ENCODE peak calls at places on chromosome 9, in eight cellular contexts. Y is suprapubic skin, P is lower lobe of right lung, R is fibroblast of lung, E is PC-3, B is sigmoid colon, T is pancreas, K is uterus. M is an unnamed sample.

GRCh38 chr9:137666505-137666809 is 47.7 kb downstream of the EHMT1 start:
- DNase-seq in K (no peak), Y (no peak), T (no peak), E (no peak), B (no peak), R (no peak), P (no peak), M (no peak)

GRCh38 chr9:121363586-121363961 is 6.5 kb downstream of the STOM start:
- DNase-seq in Y (no peak), R (no peak), K (no peak), B (no peak), P (no peak), E (no peak), T (no peak), M (no peak)

GRCh38 chr9:95137587-95138145 is 179.8 kb downstream of the FANCC start:
- DNase-seq in P (no peak), T (no peak), B (peak; percentile 80), K (no peak), E (no peak), Y (no peak), R (no peak), M (no peak)

GRCh38 chr9:12783767-12784460 is 9.1 kb downstream of the LURAP1L start:
- DNase-seq in P (no peak), R (no peak), E (no peak), T (no peak), B (no peak), Y (no peak), K (no peak), M (no peak)

GRCh38 chr9:77384406-77384805 is 207.1 kb downstream of the VPS13A start:
- DNase-seq in T (no peak), K (no peak), Y (no peak), P (no peak), B (no peak), E (peak; percentile 52), R (peak; percentile 51), M (no peak)

GRCh38 chr9:14529047-14529446 is 164.2 kb downstream of the ZDHHC21 start:
- DNase-seq in K (no peak), B (no peak), E (no peak), P (no peak), R (no peak), T (no peak), Y (no peak), M (no peak)

GRCh38 chr9:118305371-118305770 is 601.2 kb downstream of the TLR4 start:
- DNase-seq in K (no peak), T (no peak), R (no peak), E (no peak), B (no peak), P (no peak), Y (no peak), M (no peak)

GRCh38 chr9:93107151-93107824 is 11.3 kb downstream of the CARD19 start:
- DNase-seq in B (peak; percentile 48), Y (peak; percentile 50), E (no peak), K (peak; percentile 10), P (peak; percentile 29), R (no peak), T (no peak), M (no peak)

GRCh38 chr9:69898714-69899209 is 78.1 kb downstream of the CFAP95 start:
- DNase-seq in P (no peak), R (peak; percentile 98), K (no peak), T (no peak), Y (no peak), B (no peak), E (peak; percentile 90), M (peak; percentile 74)

DNA sequence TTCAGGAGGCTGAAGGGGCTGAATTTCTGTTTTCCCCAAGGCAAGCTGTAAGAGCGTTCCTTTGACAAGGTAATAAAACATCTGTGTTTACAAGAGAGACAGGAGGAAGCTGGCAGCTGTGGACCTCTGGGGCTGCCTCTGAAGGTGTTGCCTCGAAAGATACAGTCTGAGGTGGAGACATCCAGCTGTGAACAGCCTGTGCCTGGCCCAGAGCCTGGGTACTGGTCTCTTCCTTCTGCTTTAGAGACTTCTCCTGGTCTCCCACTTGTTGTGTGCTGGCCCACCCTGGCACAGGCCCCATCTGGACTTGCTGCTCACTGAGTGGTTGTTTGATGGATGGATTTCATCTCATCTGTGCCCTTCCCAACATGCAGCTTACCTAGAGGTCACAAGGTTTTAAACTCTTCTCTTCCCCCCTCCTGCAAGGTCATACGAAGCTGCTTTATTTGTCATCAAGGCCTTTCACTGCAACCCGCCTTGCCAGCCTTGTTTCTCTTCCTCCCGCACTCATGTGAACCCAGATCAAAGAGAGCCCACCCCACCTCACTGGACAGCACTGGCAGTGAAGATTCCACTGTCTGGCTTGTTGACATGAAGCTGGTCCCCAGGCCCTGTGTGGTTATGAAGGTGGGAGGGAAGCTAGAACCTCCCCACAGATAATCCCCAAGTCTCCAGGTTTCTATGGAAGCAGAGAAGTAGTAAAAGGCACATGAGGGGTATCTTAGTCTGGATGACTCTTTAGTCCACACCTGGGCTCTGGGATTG is 35.0 kb upstream of the ALDH1B1 start:
- DNase-seq in E (no peak), T (no peak), P (no peak), Y (peak; percentile 44), B (peak; percentile 56), K (no peak), R (no peak), M (no peak)
- H3K27ac ChIP-seq in E (no peak overlapping the region), T (no peak overlapping the region), P (no peak overlapping the region), Y (no peak overlapping the region), B (no peak overlapping the region), K (no peak overlapping the region), R (no peak overlapping the region), M (no peak overlapping the region)

DNA sequence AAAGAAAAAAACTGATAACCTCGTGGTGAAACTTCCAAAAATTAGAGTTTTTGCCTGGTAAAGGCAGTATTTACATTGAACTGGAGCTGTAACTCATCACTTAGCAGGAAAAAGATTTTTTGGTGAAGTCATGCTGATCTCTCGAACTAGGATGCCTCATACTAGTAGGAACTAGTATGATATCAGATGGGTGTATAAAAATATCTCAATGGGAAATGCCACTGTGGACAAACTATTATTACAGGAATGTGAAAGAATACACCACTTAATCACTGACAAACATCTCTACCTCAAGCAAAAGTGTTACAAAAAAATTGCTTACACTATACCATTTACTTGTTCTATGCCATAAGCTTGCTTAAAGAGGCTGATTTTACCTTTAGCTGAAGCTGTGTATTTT is 28.4 kb downstream of the RFX3 start:
- DNase-seq in B (no peak), T (no peak), Y (no peak), K (no peak), E (no peak), R (peak; percentile 81), P (no peak), M (peak; percentile 62)
- TF ChIP-seq CTCF in B (no peak), T (no peak), Y (no peak), K (no peak), E (no peak), R (no peak), P (no peak), M (no peak)

DNA sequence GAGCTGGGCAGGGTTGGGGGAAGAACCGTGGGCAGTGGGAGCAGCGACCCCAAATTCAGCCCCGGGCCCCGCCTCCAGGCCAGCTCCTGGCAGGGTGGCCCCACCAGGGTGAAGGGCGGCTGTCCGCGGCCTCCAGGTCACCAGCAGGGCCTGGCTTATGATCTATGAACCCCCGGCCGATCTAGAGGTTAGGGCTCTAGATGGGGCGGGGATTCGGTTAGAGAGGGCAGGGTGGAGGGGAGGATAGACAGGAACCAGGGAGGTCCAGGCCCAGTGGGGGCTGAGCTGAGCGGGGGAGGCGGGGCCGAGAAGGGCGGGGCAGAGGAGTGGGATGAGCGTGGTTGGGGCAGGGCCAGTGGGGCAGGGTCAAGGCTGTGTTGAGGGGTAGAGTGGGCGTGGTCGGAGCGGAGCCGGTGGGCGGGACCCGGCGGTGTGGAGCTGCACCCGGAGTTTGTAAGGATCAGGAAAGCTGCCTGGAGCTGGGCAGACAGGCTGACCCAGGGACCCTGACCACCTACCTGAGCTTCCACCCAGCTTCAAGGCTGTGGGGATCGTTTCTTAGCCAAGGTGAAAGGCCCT is 29.3 kb upstream of the OBP2B start:
- DNase-seq in E (no peak), K (peak; percentile 81), B (peak; percentile 89), Y (peak; percentile 91), R (peak; percentile 6), P (peak; percentile 90), T (peak; percentile 52), M (peak; percentile 26)
- H3K27ac ChIP-seq in E (no peak overlapping the region), K (peak overlapping the region; percentile 78), B (peak overlapping the region; percentile 54), Y (peak overlapping the region; percentile 81), R (no peak overlapping the region), P (peak overlapping the region; percentile 79), T (peak overlapping the region; percentile 13), M (no peak overlapping the region)

GRCh38 chr9:133843751-133844373 is 105.7 kb upstream of the SARDH start:
- DNase-seq in Y (no peak), P (no peak), B (no peak), E (no peak), K (no peak), R (no peak), T (no peak), M (no peak)

GRCh38 chr9:133844876-133845658 is 106.9 kb upstream of the SARDH start:
- DNase-seq in E (no peak), K (peak; percentile 52), Y (peak; percentile 82), R (peak; percentile 78), B (peak; percentile 87), P (peak; percentile 83), T (no peak), M (peak; percentile 66)

GRCh38 chr9:133843250-133843649 is 105.1 kb upstream of the SARDH start:
- DNase-seq in B (no peak), P (no peak), E (no peak), T (no peak), K (no peak), R (no peak), Y (no peak), M (no peak)

GRCh38 chr9:133845659-133845947 is 107.5 kb upstream of the SARDH start:
- DNase-seq in T (no peak), P (no peak), K (no peak), B (no peak), Y (no peak), R (no peak), E (no peak), M (no peak)

DNA sequence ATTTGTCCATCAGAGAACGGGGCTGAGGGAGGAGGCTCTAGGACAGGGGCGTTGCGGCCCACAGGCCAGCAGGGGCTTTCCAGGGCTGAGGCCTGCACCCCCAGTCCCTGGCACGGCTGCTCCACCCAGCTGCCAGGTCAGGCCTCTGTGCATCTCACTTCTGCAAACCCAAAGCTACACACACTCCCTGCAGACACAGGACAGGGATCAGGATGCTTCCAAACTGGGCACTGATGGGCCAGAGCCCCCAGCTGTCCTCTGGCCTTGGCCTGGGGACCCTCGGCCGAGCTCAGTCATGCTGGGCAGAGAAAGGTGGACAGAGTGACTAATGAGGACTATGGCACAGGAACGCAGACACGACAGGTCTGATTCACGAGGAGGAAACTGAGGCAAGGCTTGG is 106.3 kb upstream of the SARDH start:
- DNase-seq in B (no peak), P (no peak), R (no peak), K (no peak), T (no peak), Y (no peak), E (no peak), M (no peak)
- TF ChIP-seq CTCF in B (no peak), P (no peak), R (no peak), K (no peak), T (no peak), Y (no peak), E (no peak), M (no peak)

M was measured in brain microvascular endothelial cell.